ENCODE peak calls at places on chromosome 21, in ten cellular contexts. W, D, Y, I, M, K, Q, T, O and L are unnamed samples.

GRCh38 chr21:26513212-26513611 is 59.9 kb downstream of the CYYR1 start:
- DNase-seq in W (no peak), D (no peak), Y (no peak), I (no peak), M (no peak), K (no peak), Q (no peak), T (no peak), O (no peak), L (peak)

GRCh38 chr21:39681257-39681656 is 63.7 kb upstream of the IGSF5 start:
- DNase-seq in W (no peak), D (no peak), Y (no peak), I (no peak), M (no peak), K (no peak), Q (no peak), T (no peak), O (no peak), L (no peak)

GRCh38 chr21:35617491-35617890 is 442.8 kb downstream of the SETD4 start:
- DNase-seq in W (no peak), D (no peak), Y (no peak), I (no peak), M (no peak), K (no peak), Q (no peak), T (no peak), O (no peak), L (no peak)

GRCh38 chr21:39348355-39349210 is at the start of gene HMGN1:
- DNase-seq in W (peak), D (peak), Y (peak), I (peak), M (peak), K (peak), Q (peak), T (peak), O (peak), L (peak)

GRCh38 chr21:34820051-34820450 is 151.3 kb downstream of the CLIC6 start:
- DNase-seq in W (no peak), D (no peak), Y (no peak), I (no peak), M (no peak), K (no peak), Q (no peak), T (no peak), O (no peak), L (no peak)

GRCh38 chr21:30486180-30486579 is 1.1 kb downstream of the KRTAP19-2 start:
- DNase-seq in W (no peak), D (no peak), Y (no peak), I (no peak), M (no peak), K (no peak), Q (no peak), T (no peak), O (no peak), L (no peak)

GRCh38 chr21:42162831-42163510 is 56.0 kb upstream of the ABCG1 start:
- DNase-seq in W (no peak), D (no peak), Y (no peak), I (no peak), M (no peak), K (no peak), Q (no peak), T (no peak), O (peak), L (no peak)

GRCh38 chr21:45537746-45538291 is 4.4 kb downstream of the SLC19A1 start:
- DNase-seq in W (no peak), D (peak), Y (no peak), I (no peak), M (no peak), K (no peak), Q (no peak), T (no peak), O (no peak), L (no peak)

GRCh38 chr21:40829308-40829707 is 17.6 kb downstream of the DSCAM start:
- DNase-seq in W (no peak), D (no peak), Y (no peak), I (no peak), M (no peak), K (no peak), Q (no peak), T (no peak), O (no peak), L (no peak)

GRCh38 chr21:36627242-36627641 is 71.7 kb upstream of the SIM2 start:
- DNase-seq in W (no peak), D (no peak), Y (no peak), I (no peak), M (no peak), K (no peak), Q (peak), T (no peak), O (no peak), L (peak)

GRCh38 chr21:45880097-45881068 is 101.2 kb upstream of the COL6A1 start:
- DNase-seq in W (peak), D (peak), Y (peak), I (peak), M (peak), K (peak), Q (peak), T (peak), O (peak), L (peak)

GRCh38 chr21:33208534-33208933 is 21.2 kb upstream of the IFNAR2 start:
- DNase-seq in W (no peak), D (no peak), Y (no peak), I (no peak), M (no peak), K (no peak), Q (no peak), T (no peak), O (no peak), L (no peak)

GRCh38 chr21:28734522-28735175 is 258.0 kb downstream of the LTN1 start:
- DNase-seq in W (no peak), D (no peak), Y (no peak), I (no peak), M (no peak), K (no peak), Q (peak), T (no peak), O (no peak), L (no peak)